ENCODE peak calls at places on chromosomes 16 and 17, in nine cellular contexts. O is endothelial cell of umbilical vein; W is suprapubic skin; Y is CD8-positive, alpha-beta T cell; P is heart right ventricle; D is stomach; H is testis; F is right atrium auricular region; K is tibial artery. G is an unnamed sample. For H3K4me1, the result is how much of the 10 kb centered on the place peaks cover.

GRCh38 chr16:88534731-88535141 is 35.5 kb upstream of the ZC3H18 start:
- DNase-seq in O (no peak), W (no peak), Y (peak), P (peak), D (no peak), H (no peak), F (no peak), K (no peak), G (peak)

GRCh38 chr16:4660454-4661007 is 32.8 kb upstream of the NUDT16L1 start:
- DNase-seq in O (peak), W (no peak), Y (peak), P (peak), D (peak), H (peak), F (peak), K (no peak), G (peak)

GRCh38 chr16:48126801-48127644 is 28.8 kb downstream of the ABCC12 start:
- DNase-seq in O (peak), W (no peak), Y (no peak), P (no peak), D (peak), H (no peak), F (no peak), K (no peak), G (no peak)

GRCh38 chr16:69253796-69254426 is 57.2 kb upstream of the VPS4A start:
- DNase-seq in O (no peak), W (no peak), Y (no peak), P (no peak), D (no peak), H (no peak), F (no peak), K (no peak), G (no peak)

GRCh38 chr17:50721194-50722010 is 2.0 kb downstream of the LUC7L3 start:
- DNase-seq in O (peak), W (no peak), Y (no peak), P (no peak), D (no peak), H (no peak), F (no peak), K (no peak), G (no peak)

GRCh38 chr16:3739636-3740035 is 22.3 kb upstream of the TRAP1 start:
- DNase-seq in O (no peak), W (no peak), Y (no peak), P (no peak), D (no peak), H (no peak), F (no peak), K (no peak), G (no peak)

GRCh38 chr17:27776882-27777624 is 23.3 kb downstream of the NOS2 start:
- DNase-seq in O (no peak), W (no peak), Y (no peak), P (no peak), D (no peak), H (no peak), F (no peak), K (no peak), G (no peak)

GRCh38 chr16:82655315-82655714 is 28.5 kb downstream of the CDH13 start:
- DNase-seq in O (peak), W (no peak), Y (peak), P (no peak), D (peak), H (no peak), F (no peak), K (no peak), G (peak)

GRCh38 chr17:41215681-41216080 is 10.8 kb upstream of the KRTAP9-2 start:
- DNase-seq in O (no peak), W (no peak), Y (no peak), P (no peak), D (no peak), H (no peak), F (no peak), K (no peak), G (no peak)

GRCh38 chr17:65485388-65486299 is 75.8 kb downstream of the AXIN2 start:
- DNase-seq in O (peak), W (no peak), Y (no peak), P (peak), D (no peak), H (peak), F (peak), K (peak), G (peak)

GRCh38 chr16:14024300-14024699 is 46.8 kb upstream of the MRTFB start:
- DNase-seq in O (peak), W (no peak), Y (no peak), P (no peak), D (no peak), H (no peak), F (no peak), K (no peak), G (no peak)

GRCh38 chr17:8155341-8156173 is 3.4 kb upstream of the PER1 start:
- DNase-seq in O (no peak), W (peak), Y (peak), P (no peak), D (peak), H (no peak), F (no peak), K (no peak), G (no peak)

GRCh38 chr17:4945176-4945943 is 3.0 kb downstream of the PFN1 start:
- DNase-seq in O (peak), W (peak), Y (peak), P (peak), D (peak), H (peak), F (peak), K (peak), G (peak)

GRCh38 chr16:4113358-4114256 is 2.6 kb downstream of the ADCY9 start:
- DNase-seq in O (no peak), W (no peak), Y (no peak), P (no peak), D (no peak), H (no peak), F (no peak), K (no peak), G (no peak)

GRCh38 chr17:55067697-55068439 is 99.3 kb downstream of the STXBP4 start:
- DNase-seq in O (no peak), W (no peak), Y (no peak), P (no peak), D (no peak), H (no peak), F (no peak), K (no peak), G (no peak)

GRCh38 chr16:2213817-2214720 is 571 bp downstream of the PGP start:
- DNase-seq in O (peak), W (no peak), Y (no peak), P (no peak), D (no peak), H (no peak), F (no peak), K (no peak), G (no peak)

GRCh38 chr17:30345527-30346075 is 11.7 kb upstream of the TMIGD1 start:
- DNase-seq in O (no peak), W (no peak), Y (no peak), P (no peak), D (no peak), H (no peak), F (no peak), K (no peak), G (no peak)

GRCh38 chr17:49987681-49988441 is 7.2 kb downstream of the DLX3 start:
- DNase-seq in O (no peak), W (no peak), Y (no peak), P (no peak), D (no peak), H (no peak), F (no peak), K (no peak), G (no peak)

GRCh38 chr16:57609541-57610401 is 18.7 kb upstream of the ADGRG1 start:
- DNase-seq in O (peak), W (no peak), Y (peak), P (no peak), D (peak), H (peak), F (no peak), K (no peak), G (no peak)

GRCh38 chr17:46772013-46772878 is 46.2 kb downstream of the WNT3 start:
- DNase-seq in O (peak), W (peak), Y (peak), P (peak), D (peak), H (no peak), F (no peak), K (no peak), G (peak)

GRCh38 chr17:75828051-75828400 is 16.2 kb downstream of the UNC13D start:
- DNase-seq in O (no peak), W (no peak), Y (peak), P (no peak), D (no peak), H (no peak), F (no peak), K (no peak), G (no peak)

GRCh38 chr17:75824591-75825518 is 19.3 kb downstream of the UNC13D start:
- DNase-seq in O (no peak), W (no peak), Y (no peak), P (no peak), D (no peak), H (no peak), F (no peak), K (no peak), G (peak)

GRCh38 chr17:75825748-75826370 is 18.3 kb downstream of the UNC13D start:
- DNase-seq in O (no peak), W (no peak), Y (no peak), P (no peak), D (no peak), H (no peak), F (no peak), K (no peak), G (no peak)

GRCh38 chr17:75827291-75828050 is 16.7 kb downstream of the UNC13D start:
- DNase-seq in O (peak), W (peak), Y (peak), P (peak), D (peak), H (peak), F (peak), K (peak), G (peak)

GRCh38 chr17:75826561-75827290 is 17.5 kb downstream of the UNC13D start:
- DNase-seq in O (no peak), W (no peak), Y (no peak), P (no peak), D (no peak), H (no peak), F (no peak), K (no peak), G (no peak)
- TF ChIP-seq CTCF in O (no peak), W (no peak), Y (no peak), P (no peak), D (no peak), H (no peak), F (no peak), K (no peak), G (no peak)

GRCh38 chr17:73284339-73284738 is 22.7 kb upstream of the CPSF4L start:
- DNase-seq in O (no peak), W (no peak), Y (no peak), P (no peak), D (no peak), H (no peak), F (no peak), K (no peak), G (no peak)
- H3K4me1 ChIP-seq in O (under half), W (half or more), Y (under half), P (half or more), D (half or more), H (half or more), F (under half), K (half or more), G (half or more)

DNA sequence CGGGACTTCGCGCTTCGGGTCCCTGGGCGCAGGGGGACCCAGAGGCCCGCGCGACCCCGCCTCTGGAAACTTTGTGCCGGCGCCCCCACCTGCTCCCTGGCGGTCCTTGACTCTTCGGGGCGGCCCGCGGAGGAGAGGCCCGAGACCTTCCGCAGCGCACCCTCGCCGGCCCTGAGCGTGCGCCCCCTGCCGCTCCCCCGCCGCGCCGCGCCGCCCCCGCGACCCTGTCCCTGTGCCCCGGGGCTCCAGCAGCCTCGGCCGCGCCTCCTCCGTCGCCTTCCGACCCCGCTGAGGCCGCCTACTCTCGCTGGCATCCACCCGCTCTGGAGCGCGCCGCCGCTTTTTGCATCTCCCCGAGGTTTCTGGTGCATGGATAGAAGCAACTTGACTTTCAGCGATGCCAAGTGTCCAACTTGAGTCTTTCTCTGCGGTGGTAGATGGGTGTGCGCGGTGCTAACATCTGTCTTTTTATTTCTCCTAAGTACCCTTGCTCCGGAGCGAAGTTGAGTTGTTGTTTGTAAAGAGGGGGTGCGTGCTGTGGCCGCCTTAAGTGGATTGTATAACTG is 414 bp downstream of the DUSP14 start:
- DNase-seq in O (peak), W (peak), Y (peak), P (peak), D (peak), H (peak), F (no peak), K (peak), G (peak)
- TF ChIP-seq CTCF in O (peak), W (peak), Y (no peak), P (no peak), D (no peak), H (no peak), F (peak), K (no peak), G (peak)

GRCh38 chr17:31573861-31574260 is 182.4 kb downstream of the RAB11FIP4 start:
- DNase-seq in O (no peak), W (no peak), Y (no peak), P (no peak), D (no peak), H (no peak), F (no peak), K (no peak), G (no peak)

GRCh38 chr17:31570231-31570630 is 178.8 kb downstream of the RAB11FIP4 start:
- DNase-seq in O (no peak), W (no peak), Y (no peak), P (no peak), D (no peak), H (no peak), F (no peak), K (no peak), G (no peak)

GRCh38 chr17:31571124-31571892 is 179.8 kb downstream of the RAB11FIP4 start:
- DNase-seq in O (no peak), W (no peak), Y (no peak), P (peak), D (peak), H (peak), F (peak), K (peak), G (peak)

GRCh38 chr17:31573047-31573446 is 181.6 kb downstream of the RAB11FIP4 start:
- DNase-seq in O (no peak), W (no peak), Y (no peak), P (no peak), D (no peak), H (no peak), F (no peak), K (no peak), G (no peak)

DNA sequence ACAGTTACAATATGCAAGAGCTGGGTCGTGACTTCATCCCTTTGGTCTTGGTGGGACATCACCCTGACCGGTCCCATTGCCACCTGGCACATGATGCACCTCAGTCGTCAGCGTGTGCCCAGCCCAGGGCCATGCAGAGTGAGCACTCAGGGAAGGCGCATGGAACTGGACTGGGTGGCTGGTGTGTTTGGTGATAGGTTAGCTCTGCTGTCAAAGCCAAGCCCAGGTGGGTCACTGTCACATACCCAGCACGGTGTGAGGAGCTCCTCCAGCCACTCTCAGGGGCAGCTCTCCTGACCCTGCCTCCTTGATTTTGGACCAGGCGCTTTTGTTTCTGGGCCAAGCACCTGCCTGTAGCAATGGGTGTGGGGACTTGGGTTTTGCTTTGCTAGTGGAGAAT is 180.9 kb downstream of the RAB11FIP4 start:
- DNase-seq in O (no peak), W (no peak), Y (no peak), P (no peak), D (no peak), H (no peak), F (no peak), K (no peak), G (no peak)
- H3K4me1 ChIP-seq in O (under half), W (under half), Y (under half), P (half or more), D (half or more), H (under half), F (under half), K (half or more), G (under half)

GRCh38 chr17:75271955-75272847 is 1.2 kb upstream of the MIF4GD start:
- DNase-seq in O (no peak), W (no peak), Y (no peak), P (peak), D (no peak), H (peak), F (no peak), K (no peak), G (peak)
- TF ChIP-seq CTCF in O (no peak), W (no peak), Y (no peak), P (no peak), D (no peak), H (no peak), F (no peak), K (no peak), G (no peak)

GRCh38 chr17:75345514-75346167 is 56.4 kb upstream of the SLC25A19 start:
- DNase-seq in O (no peak), W (no peak), Y (peak), P (no peak), D (no peak), H (no peak), F (no peak), K (no peak), G (no peak)
- H3K4me1 ChIP-seq in O (under half), W (half or more), Y (half or more), P (under half), D (half or more), H (under half), F (under half), K (under half), G (under half)

GRCh38 chr17:11628374-11628773 is 30.1 kb downstream of the DNAH9 start:
- DNase-seq in O (no peak), W (no peak), Y (no peak), P (no peak), D (no peak), H (no peak), F (no peak), K (no peak), G (no peak)
- TF ChIP-seq CTCF in O (no peak), W (no peak), Y (no peak), P (no peak), D (no peak), H (no peak), F (no peak), K (no peak), G (no peak)

GRCh38 chr16:30446203-30446595 is 525 bp upstream of the SEPHS2 start:
- DNase-seq in O (no peak), W (no peak), Y (no peak), P (no peak), D (no peak), H (no peak), F (no peak), K (no peak), G (no peak)

GRCh38 chr16:30445149-30445407 is 596 bp downstream of the SEPHS2 start:
- DNase-seq in O (no peak), W (no peak), Y (no peak), P (no peak), D (no peak), H (no peak), F (no peak), K (no peak), G (no peak)

GRCh38 chr16:30449116-30449435 is 3.4 kb upstream of the SEPHS2 start:
- DNase-seq in O (no peak), W (no peak), Y (no peak), P (no peak), D (no peak), H (no peak), F (no peak), K (no peak), G (no peak)

GRCh38 chr16:30445408-30446202 is at the start of gene SEPHS2:
- DNase-seq in O (peak), W (peak), Y (peak), P (peak), D (peak), H (peak), F (peak), K (peak), G (peak)

DNA sequence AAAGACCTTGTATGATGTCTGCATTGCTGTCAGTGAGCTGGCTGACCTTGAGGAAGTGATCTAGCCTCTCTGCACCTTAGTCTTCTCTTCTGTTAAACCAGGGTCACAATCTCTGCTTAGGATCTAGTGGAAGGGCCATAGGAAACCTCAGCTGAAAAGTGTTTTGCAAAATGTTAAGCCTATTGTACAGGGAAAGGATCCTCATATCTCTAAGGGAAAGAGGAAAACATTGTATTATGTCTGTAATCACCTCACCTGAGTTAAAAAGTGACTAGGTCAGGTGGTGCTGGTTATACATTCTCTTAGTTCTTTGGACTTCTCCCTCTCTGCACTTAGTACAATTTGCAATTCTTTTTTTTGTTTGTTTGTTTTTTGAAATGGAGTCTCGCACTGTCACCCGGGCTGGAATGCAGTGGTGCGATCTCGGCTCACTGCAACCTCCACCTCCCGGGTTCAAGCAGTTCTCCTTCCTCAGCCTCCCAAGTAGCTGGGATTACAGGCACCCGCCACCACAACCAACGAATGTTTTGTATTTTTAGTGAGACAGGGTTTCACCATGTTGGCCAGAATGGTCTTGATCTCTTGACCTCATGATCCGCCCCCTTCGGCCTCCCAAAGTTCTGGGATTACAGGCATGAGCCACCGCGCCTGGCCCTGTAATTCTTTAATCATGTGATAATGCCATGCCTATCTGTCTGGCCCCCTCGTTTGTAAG is 2.0 kb upstream of the SEPHS2 start:
- DNase-seq in O (no peak), W (no peak), Y (no peak), P (no peak), D (no peak), H (no peak), F (no peak), K (no peak), G (no peak)
- H3K4me1 ChIP-seq in O (under half), W (under half), Y (under half), P (under half), D (under half), H (under half), F (under half), K (under half), G (under half)

DNA sequence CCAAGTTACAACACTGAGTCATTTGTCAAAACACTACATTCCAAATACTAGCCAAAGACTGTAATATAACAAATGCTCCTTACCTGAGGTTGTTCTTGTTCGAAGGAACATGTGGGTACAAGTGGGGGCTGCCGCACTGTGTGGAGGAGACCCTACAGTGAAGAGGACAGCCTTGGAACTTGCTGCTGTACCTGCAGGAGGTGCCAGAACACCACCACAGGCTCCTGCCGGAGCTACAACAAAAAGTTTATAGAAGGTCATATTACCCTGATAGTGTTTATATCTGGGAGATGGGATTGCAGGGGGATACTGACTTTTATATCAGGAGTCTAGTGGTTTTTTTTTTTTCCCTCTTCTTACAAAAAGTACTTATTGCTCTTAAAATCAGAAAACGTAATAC is 37.8 kb upstream of the ALDH3A1 start:
- DNase-seq in O (no peak), W (no peak), Y (no peak), P (no peak), D (no peak), H (no peak), F (no peak), K (no peak), G (no peak)
- TF ChIP-seq CTCF in O (no peak), W (no peak), Y (no peak), P (no peak), D (no peak), H (no peak), F (no peak), K (no peak), G (no peak)